ENCODE peak calls at places on chromosomes 6 and 20, in nine cellular contexts. Z, W, T, Y, O, S, X, N and L are unnamed samples.

GRCh38 chr20:61557603-61558002 is 305.5 kb downstream of the CDH4 start:
- DNase-seq in Z (no peak), W (no peak), T (no peak), Y (no peak), O (no peak), S (no peak), X (no peak), N (no peak), L (no peak)

GRCh38 chr20:58228484-58229197 is at the start of gene ANKRD60:
- DNase-seq in Z (no peak), W (no peak), T (no peak), Y (no peak), O (peak; percentile 61), S (no peak), X (no peak), N (no peak), L (no peak)

GRCh38 chr6:130158548-130158947 is 64.2 kb downstream of the SAMD3 start:
- DNase-seq in Z (no peak), W (no peak), T (no peak), Y (no peak), O (no peak), S (no peak), X (no peak), N (no peak), L (no peak)

GRCh38 chr20:34037767-34038166 is 44.1 kb downstream of the RALY start:
- DNase-seq in Z (no peak), W (no peak), T (peak; percentile 32), Y (no peak), O (no peak), S (no peak), X (no peak), N (no peak), L (no peak)

GRCh38 chr6:165701005-165701404 is 38.0 kb upstream of the PDE10A start:
- DNase-seq in Z (no peak), W (no peak), T (no peak), Y (no peak), O (peak; percentile 85), S (no peak), X (no peak), N (peak; percentile 55), L (no peak)

GRCh38 chr6:111015656-111016190 is 33.9 kb downstream of the RPF2 start:
- DNase-seq in Z (no peak), W (no peak), T (no peak), Y (no peak), O (no peak), S (no peak), X (no peak), N (no peak), L (no peak)

GRCh38 chr20:33444797-33445560 is 1.4 kb upstream of the SNTA1 start:
- DNase-seq in Z (peak; percentile 61), W (no peak), T (no peak), Y (no peak), O (peak; percentile 46), S (no peak), X (no peak), N (no peak), L (no peak)

GRCh38 chr20:41331731-41332130 is 8.9 kb upstream of the LPIN3 start:
- DNase-seq in Z (no peak), W (no peak), T (no peak), Y (no peak), O (no peak), S (no peak), X (no peak), N (no peak), L (no peak)

GRCh38 chr20:14284443-14284842 is 53.0 kb downstream of the FLRT3 start:
- DNase-seq in Z (no peak), W (no peak), T (no peak), Y (no peak), O (no peak), S (no peak), X (no peak), N (no peak), L (no peak)

GRCh38 chr20:4141616-4142240 is 126.4 kb upstream of the RNF24 start:
- DNase-seq in Z (no peak), W (no peak), T (no peak), Y (no peak), O (no peak), S (no peak), X (no peak), N (no peak), L (no peak)

GRCh38 chr6:147167576-147168461 is 36.4 kb upstream of the STXBP5 start:
- DNase-seq in Z (no peak), W (no peak), T (no peak), Y (no peak), O (no peak), S (no peak), X (no peak), N (no peak), L (no peak)

GRCh38 chr6:96755096-96755495 is 82.2 kb downstream of the GPR63 start:
- DNase-seq in Z (no peak), W (no peak), T (no peak), Y (no peak), O (no peak), S (no peak), X (no peak), N (no peak), L (no peak)

GRCh38 chr6:96761794-96762193 is 75.5 kb downstream of the GPR63 start:
- DNase-seq in Z (no peak), W (no peak), T (no peak), Y (no peak), O (no peak), S (no peak), X (no peak), N (no peak), L (no peak)

GRCh38 chr6:96762599-96762998 is 74.7 kb downstream of the GPR63 start:
- DNase-seq in Z (no peak), W (no peak), T (no peak), Y (no peak), O (no peak), S (no peak), X (no peak), N (no peak), L (no peak)

DNA sequence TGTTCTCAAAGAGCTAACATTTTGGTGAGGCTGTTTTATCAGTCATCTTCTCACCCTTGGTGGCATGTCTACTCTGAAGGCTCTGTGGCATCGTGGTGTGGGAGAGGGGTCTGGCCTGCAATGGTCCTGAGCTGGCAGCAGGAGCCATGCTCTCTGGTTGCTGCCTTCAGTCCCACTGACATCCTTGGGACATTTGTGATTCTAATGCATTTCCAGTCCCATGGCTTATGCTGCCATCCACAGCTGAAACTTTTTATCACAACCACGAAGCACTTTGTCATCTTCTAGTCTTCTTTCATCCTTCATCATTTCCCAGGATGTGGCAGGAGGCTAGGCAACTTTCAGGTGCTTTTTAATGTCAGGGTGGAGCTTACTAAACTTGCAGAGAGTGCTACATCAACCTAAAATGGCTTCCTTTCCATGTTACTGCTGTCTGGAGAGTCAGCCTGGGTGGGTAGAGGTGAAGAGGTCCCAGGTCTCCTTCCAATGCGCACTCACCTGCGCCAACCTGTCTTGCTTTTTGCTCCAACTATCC is 77.1 kb downstream of the GPR63 start:
- DNase-seq in Z (no peak), W (no peak), T (no peak), Y (no peak), O (no peak), S (no peak), X (no peak), N (no peak), L (no peak)
- TF ChIP-seq CTCF in Z (no peak), W (no peak), T (no peak), Y (no peak), O (no peak), S (no peak), X (peak; percentile 48), N (no peak), L (no peak)

GRCh38 chr6:68400396-68400795 is 234.7 kb upstream of the ADGRB3 start:
- DNase-seq in Z (no peak), W (no peak), T (no peak), Y (no peak), O (no peak), S (no peak), X (no peak), N (no peak), L (no peak)
- TF ChIP-seq CTCF in Z (no peak), W (peak; percentile 25), T (no peak), Y (no peak), O (no peak), S (no peak), X (no peak), N (no peak), L (no peak)

GRCh38 chr6:33752139-33753015 is 5.7 kb upstream of the IP6K3 start:
- DNase-seq in Z (no peak), W (no peak), T (no peak), Y (no peak), O (peak; percentile 44), S (no peak), X (no peak), N (no peak), L (no peak)
- TF ChIP-seq CTCF in Z (no peak), W (no peak), T (no peak), Y (no peak), O (no peak), S (no peak), X (no peak), N (no peak), L (no peak)

GRCh38 chr20:46710149-46710913 is 882 bp downstream of the SLC2A10 start:
- DNase-seq in Z (no peak), W (no peak), T (no peak), Y (no peak), O (no peak), S (no peak), X (no peak), N (no peak), L (no peak)

GRCh38 chr20:46709055-46709458 is 392 bp upstream of the SLC2A10 start:
- DNase-seq in Z (no peak), W (no peak), T (no peak), Y (no peak), O (no peak), S (no peak), X (no peak), N (no peak), L (no peak)

GRCh38 chr20:46709459-46710148 is at the start of gene SLC2A10:
- DNase-seq in Z (peak; percentile 85), W (peak; percentile 65), T (no peak), Y (no peak), O (peak; percentile 71), S (peak; percentile 71), X (no peak), N (peak; percentile 68), L (peak; percentile 81)

GRCh38 chr20:46706242-46706641 is 3.2 kb upstream of the SLC2A10 start:
- DNase-seq in Z (no peak), W (no peak), T (no peak), Y (no peak), O (no peak), S (no peak), X (no peak), N (no peak), L (no peak)

DNA sequence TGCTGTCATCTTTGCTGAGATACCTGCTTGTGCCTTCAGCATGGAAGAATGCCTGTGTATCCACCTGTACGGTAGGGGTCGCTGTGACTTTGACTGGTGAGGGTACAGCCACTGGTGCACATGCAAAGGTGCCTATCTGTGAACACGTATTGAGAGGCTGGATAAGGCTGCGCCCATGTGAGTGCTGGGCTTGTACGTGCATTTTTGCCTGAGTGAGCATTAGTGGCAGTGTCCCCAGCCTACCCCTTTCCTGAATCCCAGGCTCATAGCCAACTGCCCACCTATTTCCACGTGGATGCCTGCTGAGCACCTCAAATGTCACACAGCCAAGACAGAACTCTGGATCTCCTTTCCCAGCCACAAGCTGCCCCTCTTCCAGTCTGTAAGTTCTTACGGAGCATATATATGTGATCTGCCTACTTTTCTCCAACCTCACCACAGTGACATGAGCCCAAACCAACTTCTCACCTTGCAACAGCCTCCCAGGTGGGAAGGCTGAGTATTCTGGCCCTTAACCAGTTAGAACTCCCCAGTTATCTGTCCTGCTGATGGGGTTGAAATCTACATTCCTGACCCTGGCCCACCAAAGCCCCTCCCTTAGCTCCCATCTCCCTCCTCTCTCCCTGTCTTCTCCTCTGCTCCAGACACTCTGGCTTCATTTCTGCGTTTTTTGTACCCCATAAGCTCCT is 1.1 kb upstream of the SLC2A10 start:
- DNase-seq in Z (peak; percentile 44), W (no peak), T (no peak), Y (no peak), O (no peak), S (no peak), X (no peak), N (no peak), L (no peak)
- TF ChIP-seq CTCF in Z (no peak), W (peak; percentile 47), T (peak; percentile 5), Y (no peak), O (peak; percentile 5), S (peak; percentile 17), X (no peak), N (no peak), L (peak; percentile 51)